ENCODE peak calls at places on chromosomes 5 and 9, in eight cellular contexts. One of them, this sample, is unnamed. For H3K4me1, the result is how much of the 10 kb centered on the place peaks cover.

GRCh38 chr5:56025303-56025885 is 30.6 kb upstream of the IL6ST start:
- DNase-seq in fibroblast of lung: no peak
- DNase-seq in testis: no peak
- DNase-seq in uterus: no peak
- DNase-seq in stomach: no peak
- DNase-seq in heart left ventricle: no peak
- DNase-seq in RWPE2: no peak
- DNase-seq in IMR-90: peak
- DNase-seq in this sample: no peak

GRCh38 chr5:146313027-146313426 is 25.6 kb upstream of the POU4F3 start:
- DNase-seq in heart left ventricle: no peak
- DNase-seq in IMR-90: no peak
- DNase-seq in stomach: no peak
- DNase-seq in fibroblast of lung: no peak
- DNase-seq in uterus: no peak
- DNase-seq in testis: no peak
- DNase-seq in RWPE2: no peak
- DNase-seq in this sample: no peak

GRCh38 chr5:61332369-61332745 is 299 bp downstream of the ZSWIM6 start:
- DNase-seq in testis: no peak
- DNase-seq in fibroblast of lung: no peak
- DNase-seq in stomach: peak
- DNase-seq in uterus: no peak
- DNase-seq in IMR-90: no peak
- DNase-seq in heart left ventricle: peak
- DNase-seq in RWPE2: peak
- DNase-seq in this sample: peak

GRCh38 chr5:132272341-132273210 is 15.1 kb downstream of the PDLIM4 start:
- DNase-seq in stomach: peak
- DNase-seq in RWPE2: peak
- DNase-seq in IMR-90: peak
- DNase-seq in heart left ventricle: peak
- DNase-seq in testis: peak
- DNase-seq in fibroblast of lung: no peak
- DNase-seq in uterus: peak
- DNase-seq in this sample: peak

GRCh38 chr5:136701191-136701590 is 335.8 kb upstream of the TRPC7 start:
- DNase-seq in heart left ventricle: no peak
- DNase-seq in IMR-90: no peak
- DNase-seq in testis: no peak
- DNase-seq in fibroblast of lung: no peak
- DNase-seq in stomach: no peak
- DNase-seq in RWPE2: no peak
- DNase-seq in uterus: no peak
- DNase-seq in this sample: no peak

GRCh38 chr9:137310190-137311052 is 8.3 kb upstream of the NRARP start:
- DNase-seq in stomach: no peak
- DNase-seq in RWPE2: peak
- DNase-seq in fibroblast of lung: no peak
- DNase-seq in testis: no peak
- DNase-seq in IMR-90: no peak
- DNase-seq in heart left ventricle: no peak
- DNase-seq in uterus: no peak
- DNase-seq in this sample: peak

GRCh38 chr5:80382488-80382887 is 25.4 kb upstream of the ZFYVE16 start:
- DNase-seq in IMR-90: no peak
- DNase-seq in heart left ventricle: no peak
- DNase-seq in testis: no peak
- DNase-seq in uterus: no peak
- DNase-seq in fibroblast of lung: no peak
- DNase-seq in RWPE2: no peak
- DNase-seq in stomach: no peak
- DNase-seq in this sample: no peak

GRCh38 chr9:135939351-135940265 is 21.6 kb downstream of the UBAC1 start:
- DNase-seq in uterus: no peak
- DNase-seq in heart left ventricle: no peak
- DNase-seq in stomach: no peak
- DNase-seq in IMR-90: no peak
- DNase-seq in fibroblast of lung: no peak
- DNase-seq in RWPE2: no peak
- DNase-seq in testis: no peak
- DNase-seq in this sample: peak

GRCh38 chr5:56772767-56773166 is 42.6 kb upstream of the MAP3K1 start:
- DNase-seq in heart left ventricle: no peak
- DNase-seq in uterus: no peak
- DNase-seq in testis: no peak
- DNase-seq in RWPE2: no peak
- DNase-seq in fibroblast of lung: no peak
- DNase-seq in stomach: no peak
- DNase-seq in IMR-90: no peak
- DNase-seq in this sample: no peak

GRCh38 chr9:22813520-22813919 is 366.9 kb downstream of the DMRTA1 start:
- DNase-seq in fibroblast of lung: peak
- DNase-seq in stomach: no peak
- DNase-seq in IMR-90: peak
- DNase-seq in uterus: no peak
- DNase-seq in testis: no peak
- DNase-seq in RWPE2: no peak
- DNase-seq in heart left ventricle: no peak
- DNase-seq in this sample: no peak

GRCh38 chr5:173494446-173494845 is 122.0 kb downstream of the BOD1 start:
- DNase-seq in IMR-90: no peak
- DNase-seq in testis: no peak
- DNase-seq in RWPE2: no peak
- DNase-seq in fibroblast of lung: no peak
- DNase-seq in stomach: no peak
- DNase-seq in heart left ventricle: no peak
- DNase-seq in uterus: no peak
- DNase-seq in this sample: no peak

GRCh38 chr5:170572453-170572852 is 68.6 kb downstream of the KCNIP1 start:
- DNase-seq in fibroblast of lung: peak
- DNase-seq in stomach: no peak
- DNase-seq in heart left ventricle: no peak
- DNase-seq in IMR-90: no peak
- DNase-seq in testis: no peak
- DNase-seq in uterus: no peak
- DNase-seq in RWPE2: peak
- DNase-seq in this sample: no peak

DNA sequence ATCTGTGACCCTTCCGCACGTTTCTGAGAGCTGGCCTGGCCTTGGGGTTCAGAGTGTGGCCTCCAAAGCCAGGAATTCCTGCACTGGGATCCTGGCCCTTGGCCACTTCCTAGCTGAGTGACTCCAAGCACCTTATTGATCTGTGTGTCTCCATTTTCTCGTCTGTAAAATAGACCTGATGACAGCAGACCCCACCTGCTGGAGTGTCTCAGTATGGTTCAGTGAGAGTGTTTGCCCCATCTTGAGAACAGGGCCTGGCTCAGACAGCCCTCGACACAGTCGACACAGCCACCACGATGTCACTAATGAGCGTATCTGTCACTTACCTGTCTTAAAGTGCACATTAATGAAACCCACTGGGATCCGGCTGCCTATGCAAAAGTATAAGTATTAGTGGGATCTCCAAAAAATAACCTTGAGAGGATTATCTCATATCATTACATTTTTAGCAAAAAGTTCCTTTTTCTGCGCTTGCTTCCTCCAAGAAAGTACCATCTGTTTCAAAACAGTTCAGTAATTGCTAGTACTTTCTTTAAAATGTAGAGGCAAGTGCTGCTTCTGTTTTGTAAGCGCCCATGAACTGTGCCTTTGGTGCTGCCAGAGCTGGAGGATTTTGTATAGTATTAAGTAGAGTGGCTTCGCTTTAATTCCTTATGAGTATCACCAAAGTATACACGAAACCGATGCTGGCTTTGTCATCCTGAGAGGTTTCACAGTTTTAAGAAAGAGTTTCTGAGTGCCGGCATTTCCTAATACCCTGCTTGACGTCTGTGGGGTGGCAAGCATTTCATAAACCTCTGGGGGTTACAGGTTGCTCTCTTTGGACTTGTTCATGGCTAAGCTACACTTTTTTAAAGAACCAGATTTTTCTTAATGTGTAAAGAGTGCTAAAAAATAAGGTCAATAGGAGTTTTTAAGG is 31.7 kb downstream of the UBE2QL1 start:
- DNase-seq in testis: no peak
- DNase-seq in uterus: no peak
- DNase-seq in heart left ventricle: no peak
- DNase-seq in IMR-90: no peak
- DNase-seq in fibroblast of lung: no peak
- DNase-seq in stomach: no peak
- DNase-seq in RWPE2: no peak
- DNase-seq in this sample: no peak
- TF ChIP-seq CTCF in testis: no peak
- TF ChIP-seq CTCF in uterus: no peak
- TF ChIP-seq CTCF in heart left ventricle: no peak
- TF ChIP-seq CTCF in IMR-90: no peak
- TF ChIP-seq CTCF in fibroblast of lung: no peak
- TF ChIP-seq CTCF in stomach: no peak
- TF ChIP-seq CTCF in RWPE2: peak
- TF ChIP-seq CTCF in this sample: no peak

GRCh38 chr9:38650564-38650963 is 30.2 kb upstream of the ANKRD18A start:
- DNase-seq in heart left ventricle: no peak
- DNase-seq in fibroblast of lung: no peak
- DNase-seq in uterus: no peak
- DNase-seq in RWPE2: no peak
- DNase-seq in IMR-90: no peak
- DNase-seq in stomach: no peak
- DNase-seq in testis: no peak
- DNase-seq in this sample: no peak

GRCh38 chr9:38651400-38652042 is 31.1 kb upstream of the ANKRD18A start:
- DNase-seq in heart left ventricle: peak
- DNase-seq in fibroblast of lung: no peak
- DNase-seq in uterus: no peak
- DNase-seq in testis: no peak
- DNase-seq in RWPE2: no peak
- DNase-seq in IMR-90: no peak
- DNase-seq in stomach: no peak
- DNase-seq in this sample: no peak

GRCh38 chr9:38652044-38652443 is 31.6 kb upstream of the ANKRD18A start:
- DNase-seq in RWPE2: no peak
- DNase-seq in uterus: no peak
- DNase-seq in IMR-90: no peak
- DNase-seq in testis: no peak
- DNase-seq in stomach: no peak
- DNase-seq in heart left ventricle: no peak
- DNase-seq in fibroblast of lung: no peak
- DNase-seq in this sample: no peak

GRCh38 chr9:38649731-38650363 is 29.5 kb upstream of the ANKRD18A start:
- DNase-seq in fibroblast of lung: no peak
- DNase-seq in RWPE2: no peak
- DNase-seq in heart left ventricle: peak
- DNase-seq in testis: peak
- DNase-seq in IMR-90: no peak
- DNase-seq in uterus: no peak
- DNase-seq in stomach: no peak
- DNase-seq in this sample: no peak

GRCh38 chr9:38652486-38652885 is 32.1 kb upstream of the ANKRD18A start:
- DNase-seq in IMR-90: no peak
- DNase-seq in fibroblast of lung: no peak
- DNase-seq in heart left ventricle: no peak
- DNase-seq in uterus: no peak
- DNase-seq in RWPE2: no peak
- DNase-seq in testis: no peak
- DNase-seq in stomach: no peak
- DNase-seq in this sample: no peak
- H3K4me1 ChIP-seq in IMR-90: under half
- H3K4me1 ChIP-seq in fibroblast of lung: under half
- H3K4me1 ChIP-seq in heart left ventricle: under half
- H3K4me1 ChIP-seq in uterus: under half
- H3K4me1 ChIP-seq in RWPE2: under half
- H3K4me1 ChIP-seq in testis: under half
- H3K4me1 ChIP-seq in stomach: under half
- H3K4me1 ChIP-seq in this sample: under half

GRCh38 chr5:95808013-95808685 is 14.4 kb downstream of the GLRX start:
- DNase-seq in testis: no peak
- DNase-seq in heart left ventricle: no peak
- DNase-seq in uterus: no peak
- DNase-seq in IMR-90: no peak
- DNase-seq in RWPE2: no peak
- DNase-seq in fibroblast of lung: no peak
- DNase-seq in stomach: no peak
- DNase-seq in this sample: no peak

GRCh38 chr5:95806687-95807086 is 15.8 kb downstream of the GLRX start:
- DNase-seq in fibroblast of lung: no peak
- DNase-seq in testis: no peak
- DNase-seq in uterus: no peak
- DNase-seq in stomach: no peak
- DNase-seq in IMR-90: no peak
- DNase-seq in heart left ventricle: no peak
- DNase-seq in RWPE2: no peak
- DNase-seq in this sample: no peak

GRCh38 chr5:95810305-95811125 is 12.0 kb downstream of the GLRX start:
- DNase-seq in uterus: no peak
- DNase-seq in testis: no peak
- DNase-seq in fibroblast of lung: peak
- DNase-seq in heart left ventricle: no peak
- DNase-seq in stomach: no peak
- DNase-seq in RWPE2: no peak
- DNase-seq in IMR-90: peak
- DNase-seq in this sample: no peak

GRCh38 chr5:95809414-95809960 is 13.0 kb downstream of the GLRX start:
- DNase-seq in stomach: peak
- DNase-seq in IMR-90: peak
- DNase-seq in fibroblast of lung: peak
- DNase-seq in heart left ventricle: peak
- DNase-seq in RWPE2: no peak
- DNase-seq in testis: no peak
- DNase-seq in uterus: peak
- DNase-seq in this sample: no peak

GRCh38 chr5:95808686-95809413 is 13.7 kb downstream of the GLRX start:
- DNase-seq in RWPE2: no peak
- DNase-seq in stomach: peak
- DNase-seq in heart left ventricle: peak
- DNase-seq in uterus: peak
- DNase-seq in fibroblast of lung: no peak
- DNase-seq in testis: peak
- DNase-seq in IMR-90: peak
- DNase-seq in this sample: peak
- H3K27ac ChIP-seq in RWPE2: no peak
- H3K27ac ChIP-seq in stomach: peak
- H3K27ac ChIP-seq in heart left ventricle: peak
- H3K27ac ChIP-seq in uterus: peak
- H3K27ac ChIP-seq in fibroblast of lung: no peak
- H3K27ac ChIP-seq in testis: peak
- H3K27ac ChIP-seq in IMR-90: peak
- H3K27ac ChIP-seq in this sample: peak

DNA sequence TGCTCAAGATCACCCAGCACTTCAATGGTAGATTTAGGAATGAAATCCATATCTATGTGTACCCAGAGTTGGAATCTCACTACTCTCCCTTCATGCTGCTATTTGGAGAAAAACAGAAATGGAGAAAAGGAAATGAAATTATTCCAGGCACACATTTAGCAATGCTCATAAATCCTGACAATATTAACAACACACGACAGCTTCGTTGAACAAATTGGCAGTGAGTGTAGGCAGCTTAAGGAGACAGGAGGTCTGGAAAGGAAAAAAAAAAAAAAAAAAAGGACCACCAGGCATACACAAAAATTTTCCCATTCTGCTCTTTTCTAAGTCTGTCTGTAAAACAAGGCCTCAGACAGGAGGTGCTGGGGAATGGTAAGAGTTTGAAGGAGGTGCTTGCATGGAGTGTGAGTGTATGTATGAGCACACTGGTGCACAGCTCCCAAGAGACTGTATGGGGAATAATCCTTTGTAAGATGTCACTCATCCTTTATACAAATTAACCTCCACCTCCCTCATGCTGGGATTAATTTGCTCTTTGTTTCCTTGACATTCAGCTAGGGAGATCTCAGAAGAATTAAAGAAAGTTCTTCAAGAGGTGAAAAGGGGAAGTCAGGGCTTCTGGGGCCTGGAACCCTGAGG is 78.9 kb downstream of the ASTN2 start:
- DNase-seq in RWPE2: no peak
- DNase-seq in uterus: no peak
- DNase-seq in fibroblast of lung: no peak
- DNase-seq in stomach: no peak
- DNase-seq in testis: no peak
- DNase-seq in heart left ventricle: no peak
- DNase-seq in IMR-90: no peak
- DNase-seq in this sample: no peak
- TF ChIP-seq CTCF in RWPE2: no peak
- TF ChIP-seq CTCF in uterus: no peak
- TF ChIP-seq CTCF in fibroblast of lung: no peak
- TF ChIP-seq CTCF in stomach: no peak
- TF ChIP-seq CTCF in testis: no peak
- TF ChIP-seq CTCF in heart left ventricle: no peak
- TF ChIP-seq CTCF in IMR-90: no peak
- TF ChIP-seq CTCF in this sample: no peak